ENCODE peak calls at places on chromosomes 1 and 21, in six cellular contexts. W, K, G, I, B and J are unnamed samples.

GRCh38 chr1:23422313-23422877 is 2.2 kb downstream of the TCEA3 start:
- DNase-seq in I (peak; percentile 95), G (peak; percentile 44), B (peak; percentile 31), K (peak; percentile 79), W (peak; percentile 51), J (peak; percentile 33)

GRCh38 chr1:228295201-228295600 is 87.4 kb downstream of the OBSCN start:
- DNase-seq in G (no peak), I (no peak), B (no peak), W (no peak), K (no peak), J (no peak)

GRCh38 chr1:15574741-15575140 is 10.1 kb downstream of the AGMAT start:
- DNase-seq in K (no peak), W (no peak), B (no peak), I (no peak), G (no peak), J (peak; percentile 21)

GRCh38 chr1:72397786-72398185 is 115.4 kb upstream of the NEGR1 start:
- DNase-seq in I (no peak), G (peak; percentile 69), B (peak; percentile 50), W (peak; percentile 72), K (no peak), J (no peak)

GRCh38 chr1:215113776-215114153 is 31.2 kb downstream of the KCNK2 start:
- DNase-seq in B (no peak), K (no peak), I (no peak), G (no peak), W (no peak), J (no peak)

GRCh38 chr1:33338495-33339211 is 17.8 kb upstream of the A3GALT2 start:
- DNase-seq in G (peak; percentile 82), I (peak; percentile 88), W (peak; percentile 76), K (peak; percentile 54), B (peak; percentile 75), J (peak; percentile 91)

GRCh38 chr1:31700468-31701136 is 3.2 kb downstream of the COL16A1 start:
- DNase-seq in I (no peak), B (peak; percentile 48), W (no peak), K (no peak), G (no peak), J (no peak)

GRCh38 chr1:161198877-161199431 is at the start of gene ADAMTS4:
- DNase-seq in I (peak; percentile 92), K (no peak), W (peak; percentile 81), B (no peak), G (peak; percentile 65), J (no peak)

GRCh38 chr1:2944705-2945104 is 76.6 kb upstream of the ACTRT2 start:
- DNase-seq in I (no peak), K (no peak), G (no peak), W (no peak), B (no peak), J (no peak)

GRCh38 chr1:52237430-52237829 is 95.5 kb downstream of the ZFYVE9 start:
- DNase-seq in K (no peak), G (peak; percentile 21), I (no peak), B (peak; percentile 82), W (no peak), J (no peak)

GRCh38 chr1:168453056-168453455 is 90.7 kb downstream of the XCL2 start:
- DNase-seq in G (no peak), B (no peak), K (no peak), I (no peak), W (no peak), J (no peak)

GRCh38 chr1:9084883-9085282 is 15.4 kb upstream of the SLC2A5 start:
- DNase-seq in W (no peak), B (peak; percentile 40), I (no peak), G (no peak), K (no peak), J (no peak)

GRCh38 chr1:159942700-159943640 is 2.4 kb downstream of the IGSF9 start:
- DNase-seq in K (no peak), W (no peak), G (no peak), I (peak; percentile 69), B (no peak), J (no peak)

GRCh38 chr21:23743821-23744220 is 1863.5 kb downstream of the MRPL39 start:
- DNase-seq in B (no peak), W (no peak), I (no peak), K (no peak), G (no peak), J (no peak)

GRCh38 chr1:109691762-109692161 is 4.1 kb downstream of the GSTM1 start:
- DNase-seq in K (no peak), B (no peak), G (no peak), W (no peak), I (no peak), J (no peak)

GRCh38 chr1:117120774-117121588 is 568 bp downstream of the TRIM45 start:
- DNase-seq in I (no peak), K (peak; percentile 5), B (no peak), G (no peak), W (peak; percentile 10), J (peak; percentile 14)

GRCh38 chr1:173127369-173128307 is 76.9 kb upstream of the TNFSF18 start:
- DNase-seq in W (no peak), I (no peak), B (no peak), K (peak; percentile 55), G (no peak), J (no peak)

GRCh38 chr21:44461005-44461404 is 5.7 kb downstream of the LRRC3 start:
- DNase-seq in B (no peak), K (no peak), W (no peak), I (no peak), G (no peak), J (no peak)

GRCh38 chr1:56777972-56778371 is 41.2 kb downstream of the FYB2 start:
- DNase-seq in K (no peak), B (no peak), W (no peak), G (no peak), I (no peak), J (no peak)

GRCh38 chr1:67850151-67850551 is 16.9 kb upstream of the GNG12 start:
- DNase-seq in K (no peak), W (no peak), G (no peak), B (peak; percentile 46), I (no peak), J (no peak)

GRCh38 chr1:21641967-21642366 is 27.2 kb downstream of the RAP1GAP start:
- DNase-seq in B (no peak), K (no peak), I (no peak), G (no peak), W (no peak), J (no peak)

GRCh38 chr1:236016782-236017400 is 48.0 kb downstream of the NID1 start:
- DNase-seq in I (no peak), K (no peak), W (peak; percentile 38), B (peak; percentile 92), G (no peak), J (no peak)